ENCODE peak calls at places on chromosomes 16 and 17, in seven cellular contexts. One of them, this sample, is unnamed.

GRCh38 chr16:12133738-12134137 is 157.2 kb downstream of the SNX29 start:
- DNase-seq in choroid plexus epithelial cell: no peak
- DNase-seq in thoracic aorta: no peak
- DNase-seq in psoas muscle: no peak
- DNase-seq in NB4: no peak
- DNase-seq in DND-41: no peak
- DNase-seq in A549: no peak
- DNase-seq in this sample: no peak

GRCh38 chr17:45073414-45074070 is 12.4 kb downstream of the NMT1 start:
- DNase-seq in A549: no peak
- DNase-seq in choroid plexus epithelial cell: peak; percentile 87
- DNase-seq in NB4: peak; percentile 79
- DNase-seq in psoas muscle: no peak
- DNase-seq in DND-41: no peak
- DNase-seq in thoracic aorta: no peak
- DNase-seq in this sample: no peak

GRCh38 chr16:88815901-88816589 is 4.3 kb upstream of the APRT start:
- DNase-seq in thoracic aorta: no peak
- DNase-seq in A549: peak; percentile 46
- DNase-seq in NB4: peak; percentile 75
- DNase-seq in choroid plexus epithelial cell: no peak
- DNase-seq in DND-41: peak; percentile 75
- DNase-seq in psoas muscle: no peak
- DNase-seq in this sample: no peak

GRCh38 chr17:34257986-34258326 is 2.9 kb downstream of the CCL2 start:
- DNase-seq in A549: no peak
- DNase-seq in DND-41: no peak
- DNase-seq in thoracic aorta: no peak
- DNase-seq in NB4: no peak
- DNase-seq in choroid plexus epithelial cell: no peak
- DNase-seq in psoas muscle: no peak
- DNase-seq in this sample: no peak

GRCh38 chr16:24834459-24835335 is 11.1 kb upstream of the SLC5A11 start:
- DNase-seq in thoracic aorta: no peak
- DNase-seq in DND-41: no peak
- DNase-seq in A549: peak; percentile 76
- DNase-seq in psoas muscle: no peak
- DNase-seq in NB4: peak; percentile 56
- DNase-seq in choroid plexus epithelial cell: peak; percentile 71
- DNase-seq in this sample: no peak

GRCh38 chr17:72151565-72152391 is 31.0 kb downstream of the SOX9 start:
- DNase-seq in A549: peak; percentile 98
- DNase-seq in choroid plexus epithelial cell: peak; percentile 38
- DNase-seq in NB4: no peak
- DNase-seq in thoracic aorta: no peak
- DNase-seq in DND-41: no peak
- DNase-seq in psoas muscle: peak; percentile 59
- DNase-seq in this sample: no peak

GRCh38 chr16:6081320-6081976 is 983.9 kb upstream of the EEF2KMT start:
- DNase-seq in thoracic aorta: no peak
- DNase-seq in choroid plexus epithelial cell: no peak
- DNase-seq in psoas muscle: no peak
- DNase-seq in NB4: peak; percentile 57
- DNase-seq in DND-41: peak; percentile 48
- DNase-seq in A549: peak; percentile 27
- DNase-seq in this sample: no peak

GRCh38 chr16:50215680-50216079 is 50.7 kb upstream of the ADCY7 start:
- DNase-seq in thoracic aorta: no peak
- DNase-seq in A549: no peak
- DNase-seq in choroid plexus epithelial cell: no peak
- DNase-seq in NB4: no peak
- DNase-seq in psoas muscle: no peak
- DNase-seq in DND-41: no peak
- DNase-seq in this sample: no peak

GRCh38 chr17:66583112-66583748 is 251.7 kb upstream of the CACNG5 start:
- DNase-seq in thoracic aorta: no peak
- DNase-seq in A549: no peak
- DNase-seq in choroid plexus epithelial cell: no peak
- DNase-seq in psoas muscle: no peak
- DNase-seq in NB4: no peak
- DNase-seq in DND-41: no peak
- DNase-seq in this sample: no peak

GRCh38 chr16:74984194-74984669 is 691 bp downstream of the WDR59 start:
- DNase-seq in choroid plexus epithelial cell: peak; percentile 41
- DNase-seq in DND-41: no peak
- DNase-seq in psoas muscle: no peak
- DNase-seq in NB4: peak; percentile 64
- DNase-seq in thoracic aorta: no peak
- DNase-seq in A549: peak; percentile 54
- DNase-seq in this sample: no peak

GRCh38 chr16:20905576-20905975 is 5.0 kb downstream of the LYRM1 start:
- DNase-seq in A549: no peak
- DNase-seq in choroid plexus epithelial cell: peak; percentile 53
- DNase-seq in thoracic aorta: no peak
- DNase-seq in DND-41: no peak
- DNase-seq in NB4: no peak
- DNase-seq in psoas muscle: no peak
- DNase-seq in this sample: no peak

GRCh38 chr16:51144203-51144602 is 6.9 kb downstream of the SALL1 start:
- DNase-seq in A549: no peak
- DNase-seq in psoas muscle: no peak
- DNase-seq in NB4: no peak
- DNase-seq in thoracic aorta: no peak
- DNase-seq in DND-41: no peak
- DNase-seq in choroid plexus epithelial cell: no peak
- DNase-seq in this sample: no peak

DNA sequence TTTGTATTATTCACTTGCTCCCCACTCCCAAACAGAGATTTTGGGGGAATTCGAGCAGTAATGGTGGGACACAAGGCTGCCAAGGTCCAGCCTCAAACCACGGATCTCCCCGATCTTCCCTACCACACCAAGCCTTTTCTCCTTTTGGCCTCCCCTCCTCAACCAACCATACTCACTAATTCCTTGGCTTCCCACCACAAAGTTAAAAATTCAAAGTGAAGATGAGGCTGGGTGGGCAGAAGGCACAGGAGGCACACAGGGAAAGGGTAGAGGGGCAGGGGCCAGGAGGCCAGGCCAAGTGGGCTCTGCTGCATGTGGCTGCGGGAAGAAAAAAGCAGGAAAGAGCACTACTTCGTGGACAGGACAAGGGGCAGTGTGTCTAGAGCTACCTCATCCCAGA is 15.2 kb downstream of the HOXB4 start:
- DNase-seq in choroid plexus epithelial cell: no peak
- DNase-seq in thoracic aorta: no peak
- DNase-seq in NB4: no peak
- DNase-seq in psoas muscle: no peak
- DNase-seq in A549: no peak
- DNase-seq in DND-41: no peak
- DNase-seq in this sample: no peak
- H3K4me3 ChIP-seq in choroid plexus epithelial cell: no peak overlapping the region
- H3K4me3 ChIP-seq in thoracic aorta: no peak overlapping the region
- H3K4me3 ChIP-seq in NB4: no peak overlapping the region
- H3K4me3 ChIP-seq in psoas muscle: no peak overlapping the region
- H3K4me3 ChIP-seq in A549: no peak overlapping the region
- H3K4me3 ChIP-seq in DND-41: no peak overlapping the region
- H3K4me3 ChIP-seq in this sample: no peak overlapping the region

GRCh38 chr16:27315333-27316037 is 1.7 kb downstream of the IL4R start:
- DNase-seq in A549: peak; percentile 55
- DNase-seq in psoas muscle: peak; percentile 60
- DNase-seq in DND-41: peak; percentile 30
- DNase-seq in NB4: peak; percentile 88
- DNase-seq in thoracic aorta: peak; percentile 67
- DNase-seq in choroid plexus epithelial cell: peak; percentile 59
- DNase-seq in this sample: no peak
- TF ChIP-seq CTCF in A549: no peak
- TF ChIP-seq CTCF in psoas muscle: no peak
- TF ChIP-seq CTCF in DND-41: peak; percentile 17
- TF ChIP-seq CTCF in NB4: no peak
- TF ChIP-seq CTCF in thoracic aorta: no peak
- TF ChIP-seq CTCF in choroid plexus epithelial cell: peak; percentile 46
- TF ChIP-seq CTCF in this sample: peak; percentile 25

GRCh38 chr17:30291571-30292489 is at the start of gene BLMH:
- DNase-seq in psoas muscle: peak; percentile 89
- DNase-seq in choroid plexus epithelial cell: peak; percentile 81
- DNase-seq in NB4: peak; percentile 92
- DNase-seq in A549: peak; percentile 79
- DNase-seq in DND-41: peak; percentile 87
- DNase-seq in thoracic aorta: peak; percentile 9
- DNase-seq in this sample: peak; percentile 41

GRCh38 chr17:30292490-30292858 is 730 bp upstream of the BLMH start:
- DNase-seq in choroid plexus epithelial cell: no peak
- DNase-seq in DND-41: no peak
- DNase-seq in thoracic aorta: no peak
- DNase-seq in NB4: no peak
- DNase-seq in psoas muscle: no peak
- DNase-seq in A549: no peak
- DNase-seq in this sample: no peak

GRCh38 chr17:30290696-30291570 is 811 bp downstream of the BLMH start:
- DNase-seq in A549: peak; percentile 60
- DNase-seq in choroid plexus epithelial cell: peak; percentile 23
- DNase-seq in NB4: peak; percentile 61
- DNase-seq in thoracic aorta: no peak
- DNase-seq in DND-41: peak; percentile 34
- DNase-seq in psoas muscle: peak; percentile 59
- DNase-seq in this sample: no peak

DNA sequence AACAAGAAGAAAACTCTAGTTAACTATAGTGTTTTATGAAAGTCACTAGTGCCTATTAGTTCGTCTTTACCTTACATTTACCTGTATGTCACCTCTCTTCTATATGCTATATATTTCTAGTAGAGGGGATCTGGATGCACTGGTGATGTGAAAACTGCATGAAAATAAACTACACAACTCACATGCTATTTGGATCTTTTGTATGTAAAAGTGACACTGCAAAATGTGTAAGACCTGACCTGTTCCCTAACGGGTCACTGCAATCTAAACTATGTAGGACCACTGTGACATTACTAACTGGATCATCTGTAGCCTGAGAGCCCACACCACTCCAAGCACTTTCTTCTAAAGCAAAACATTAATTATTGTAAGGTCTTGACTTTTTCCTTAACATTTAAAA is 1.7 kb downstream of the BLMH start:
- DNase-seq in choroid plexus epithelial cell: no peak
- DNase-seq in psoas muscle: no peak
- DNase-seq in A549: no peak
- DNase-seq in DND-41: no peak
- DNase-seq in thoracic aorta: no peak
- DNase-seq in NB4: no peak
- DNase-seq in this sample: no peak
- H3K4me3 ChIP-seq in choroid plexus epithelial cell: no peak overlapping the region
- H3K4me3 ChIP-seq in psoas muscle: peak overlapping the region; percentile 86
- H3K4me3 ChIP-seq in A549: peak overlapping the region; percentile 80
- H3K4me3 ChIP-seq in DND-41: peak overlapping the region; percentile 97
- H3K4me3 ChIP-seq in thoracic aorta: peak overlapping the region; percentile 76
- H3K4me3 ChIP-seq in NB4: peak overlapping the region; percentile 95
- H3K4me3 ChIP-seq in this sample: no peak overlapping the region

DNA sequence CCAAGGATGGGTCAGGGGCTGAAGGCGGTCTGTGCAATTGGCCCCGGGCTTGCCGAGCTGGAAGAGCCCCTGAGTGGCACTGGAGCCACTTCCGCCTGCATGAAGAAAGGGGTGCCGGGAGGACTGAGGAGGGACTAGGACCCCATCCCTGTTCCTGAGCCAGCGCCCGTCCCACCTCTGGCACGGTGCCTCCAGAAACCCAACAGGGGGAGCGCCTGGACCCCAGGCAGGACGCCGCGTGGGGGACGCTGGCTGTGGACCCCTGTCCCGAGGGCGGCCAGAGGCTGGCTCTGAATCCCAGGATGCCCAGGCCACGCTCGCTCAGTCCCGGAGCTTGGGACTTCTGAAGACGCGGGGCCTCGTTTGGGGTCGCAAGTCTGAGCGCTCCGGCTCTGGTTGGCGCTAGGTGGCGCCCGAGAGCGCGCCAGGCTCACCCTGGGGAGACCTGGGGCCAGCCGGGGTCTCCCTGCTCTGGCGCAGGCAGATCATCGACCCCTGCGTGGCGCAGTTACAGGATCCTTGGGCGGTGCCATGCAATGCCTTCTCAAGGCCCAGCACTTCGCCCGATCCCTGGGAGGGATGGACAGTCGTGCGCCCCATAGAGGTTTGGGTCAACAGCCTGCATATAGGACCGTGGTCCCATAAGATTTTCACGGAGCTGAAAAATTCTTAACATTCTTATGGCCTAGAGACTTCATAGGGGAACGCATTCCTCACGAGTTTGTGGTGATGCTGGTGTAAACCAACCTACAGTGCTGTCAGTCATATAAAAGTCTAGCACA is 58.5 kb upstream of the CREBBP start:
- DNase-seq in A549: peak; percentile 56
- DNase-seq in thoracic aorta: no peak
- DNase-seq in psoas muscle: peak; percentile 78
- DNase-seq in NB4: peak; percentile 73
- DNase-seq in DND-41: peak; percentile 38
- DNase-seq in choroid plexus epithelial cell: peak; percentile 94
- DNase-seq in this sample: no peak
- TF ChIP-seq CTCF in A549: peak; percentile 93
- TF ChIP-seq CTCF in thoracic aorta: peak; percentile 95
- TF ChIP-seq CTCF in psoas muscle: peak; percentile 92
- TF ChIP-seq CTCF in NB4: peak; percentile 87
- TF ChIP-seq CTCF in DND-41: peak; percentile 76
- TF ChIP-seq CTCF in choroid plexus epithelial cell: peak; percentile 90
- TF ChIP-seq CTCF in this sample: peak; percentile 85

GRCh38 chr17:77144227-77144626 is 3.5 kb downstream of the SEC14L1 start:
- DNase-seq in A549: no peak
- DNase-seq in thoracic aorta: no peak
- DNase-seq in choroid plexus epithelial cell: no peak
- DNase-seq in DND-41: no peak
- DNase-seq in psoas muscle: no peak
- DNase-seq in NB4: no peak
- DNase-seq in this sample: peak; percentile 51

GRCh38 chr17:77143306-77143705 is 2.5 kb downstream of the SEC14L1 start:
- DNase-seq in psoas muscle: no peak
- DNase-seq in thoracic aorta: no peak
- DNase-seq in DND-41: no peak
- DNase-seq in NB4: no peak
- DNase-seq in choroid plexus epithelial cell: no peak
- DNase-seq in A549: no peak
- DNase-seq in this sample: no peak

GRCh38 chr17:77140878-77141767 is at the start of gene SEC14L1:
- DNase-seq in NB4: peak; percentile 62
- DNase-seq in psoas muscle: peak; percentile 89
- DNase-seq in DND-41: peak; percentile 26
- DNase-seq in thoracic aorta: no peak
- DNase-seq in A549: peak; percentile 48
- DNase-seq in choroid plexus epithelial cell: peak; percentile 52
- DNase-seq in this sample: no peak

GRCh38 chr17:77141846-77142449 is 1.2 kb downstream of the SEC14L1 start:
- DNase-seq in choroid plexus epithelial cell: no peak
- DNase-seq in DND-41: no peak
- DNase-seq in thoracic aorta: no peak
- DNase-seq in NB4: no peak
- DNase-seq in A549: no peak
- DNase-seq in psoas muscle: no peak
- DNase-seq in this sample: no peak

GRCh38 chr17:77142689-77143088 is 1.9 kb downstream of the SEC14L1 start:
- DNase-seq in DND-41: no peak
- DNase-seq in psoas muscle: no peak
- DNase-seq in A549: no peak
- DNase-seq in choroid plexus epithelial cell: no peak
- DNase-seq in NB4: no peak
- DNase-seq in thoracic aorta: no peak
- DNase-seq in this sample: no peak
- H3K4me3 ChIP-seq in DND-41: no peak overlapping the region
- H3K4me3 ChIP-seq in psoas muscle: peak overlapping the region; percentile 85
- H3K4me3 ChIP-seq in A549: no peak overlapping the region
- H3K4me3 ChIP-seq in choroid plexus epithelial cell: peak overlapping the region; percentile 88
- H3K4me3 ChIP-seq in NB4: no peak overlapping the region
- H3K4me3 ChIP-seq in thoracic aorta: peak overlapping the region; percentile 33
- H3K4me3 ChIP-seq in this sample: peak overlapping the region; percentile 71

This sample was measured in GM12864.